ENCODE peak calls at places on chromosomes 4 and X, in five cellular contexts. S is lower leg skin, W is A673, Q is brain microvascular endothelial cell, Z is endodermal cell. G is an unnamed sample.
A peak's percentile ranks its signal among the peaks of the same experiment; 100 is the strongest.

GRCh38 chr4:84237008-84237407 is 262.1 kb downstream of the NKX6-1 start:
- DNase-seq in S (no peak), W (no peak), Q (no peak), Z (no peak), G (no peak)

GRCh38 chr4:8192748-8193738 is 6.0 kb upstream of the SH3TC1 start:
- DNase-seq in S (peak; percentile 75), W (peak; percentile 43), Q (peak; percentile 50), Z (no peak), G (no peak)

GRCh38 chr4:1788254-1788973 is 4.7 kb upstream of the FGFR3 start:
- DNase-seq in S (no peak), W (no peak), Q (no peak), Z (no peak), G (no peak)

GRCh38 chr4:7421356-7422097 is 13.2 kb downstream of the PSAPL1 start:
- DNase-seq in S (no peak), W (no peak), Q (no peak), Z (peak; percentile 33), G (peak; percentile 13)

GRCh38 chrX:24339911-24340310 is 20.5 kb upstream of the SUPT20HL1 start:
- DNase-seq in S (no peak), W (no peak), Q (no peak), Z (no peak), G (no peak)

GRCh38 chrX:129980540-129981206 is 1.8 kb upstream of the BCORL1 start:
- DNase-seq in S (no peak), W (no peak), Q (no peak), Z (peak; percentile 81), G (no peak)

GRCh38 chr4:10608501-10609219 is 75.9 kb downstream of the CLNK start:
- DNase-seq in S (no peak), W (no peak), Q (peak; percentile 16), Z (no peak), G (no peak)

GRCh38 chr4:519885-520595 is 21.0 kb downstream of the PIGG start:
- DNase-seq in S (no peak), W (no peak), Q (no peak), Z (no peak), G (no peak)

GRCh38 chr4:96139251-96139929 is 299.5 kb downstream of the PDHA2 start:
- DNase-seq in S (no peak), W (no peak), Q (no peak), Z (no peak), G (no peak)

GRCh38 chr4:22787753-22788389 is 95.1 kb downstream of the GBA3 start:
- DNase-seq in S (no peak), W (no peak), Q (no peak), Z (no peak), G (no peak)

GRCh38 chr4:25743971-25744370 is 88.3 kb downstream of the SLC34A2 start:
- DNase-seq in S (no peak), W (no peak), Q (no peak), Z (no peak), G (no peak)

GRCh38 chrX:9164535-9165425 is 130.9 kb upstream of the FAM9B start:
- DNase-seq in S (no peak), W (no peak), Q (no peak), Z (no peak), G (no peak)

GRCh38 chr4:52670121-52670520 is 11.0 kb upstream of the USP46 start:
- DNase-seq in S (no peak), W (no peak), Q (no peak), Z (no peak), G (no peak)

GRCh38 chr4:52661966-52662705 is 3.0 kb upstream of the USP46 start:
- DNase-seq in S (no peak), W (no peak), Q (no peak), Z (no peak), G (no peak)

GRCh38 chr4:52660643-52661042 is 1.5 kb upstream of the USP46 start:
- DNase-seq in S (no peak), W (no peak), Q (no peak), Z (peak; percentile 70), G (no peak)

GRCh38 chr4:52664479-52664878 is 5.4 kb upstream of the USP46 start:
- DNase-seq in S (no peak), W (no peak), Q (no peak), Z (no peak), G (no peak)

DNA sequence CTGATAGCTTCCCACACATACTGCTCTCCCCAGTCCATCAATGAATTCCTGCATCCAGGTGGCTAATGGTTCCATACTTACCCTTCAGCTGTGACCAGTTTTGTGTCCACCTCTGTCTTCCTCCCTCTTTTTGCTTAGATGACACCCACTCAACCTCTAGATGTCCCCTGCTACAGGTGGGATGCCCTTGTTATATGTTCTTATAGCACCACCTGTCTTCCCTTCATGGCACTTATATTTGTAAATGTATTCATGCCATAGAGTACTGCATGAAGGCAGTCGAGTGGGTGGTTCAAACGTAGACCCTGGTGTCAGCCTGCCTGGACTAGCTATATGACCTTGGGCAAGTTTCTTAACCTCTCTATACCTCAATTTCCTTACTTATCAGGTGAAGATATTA is 6.5 kb upstream of the USP46 start:
- DNase-seq in S (no peak), W (no peak), Q (no peak), Z (no peak), G (no peak)
- TF ChIP-seq CTCF in S (no peak), W (peak; percentile 27), Q (peak; percentile 42), Z (peak; percentile 63), G (peak; percentile 42)

GRCh38 chrX:96619588-96619987 is 65.1 kb upstream of the DIAPH2 start:
- DNase-seq in S (no peak), W (no peak), Q (no peak), Z (no peak), G (no peak)
- TF ChIP-seq CTCF in S (no peak), W (no peak), Q (no peak), Z (no peak), G (no peak)

DNA sequence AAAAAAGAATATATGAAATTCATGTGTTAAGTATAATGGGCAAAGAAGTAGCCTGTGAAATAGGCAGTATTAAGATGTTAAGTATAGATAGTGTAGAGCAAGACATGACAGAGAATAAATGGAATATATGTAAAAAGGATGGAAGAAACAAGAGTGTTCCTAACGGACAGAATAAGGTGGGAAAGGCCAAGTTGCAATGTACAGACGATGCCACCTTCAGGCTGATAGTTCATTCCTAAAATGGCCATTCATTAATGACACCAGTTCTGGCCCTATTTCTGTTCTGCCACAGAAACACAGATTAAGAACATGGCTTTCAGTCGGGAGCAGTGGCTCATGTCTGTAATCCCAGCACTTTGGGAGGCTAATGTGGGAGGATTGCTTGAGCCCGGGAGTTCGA is 4.4 kb upstream of the FAM184B start:
- DNase-seq in S (no peak), W (no peak), Q (no peak), Z (no peak), G (no peak)
- TF ChIP-seq CTCF in S (no peak), W (peak; percentile 14), Q (no peak), Z (peak; percentile 25), G (peak; percentile 19)

GRCh38 chr4:77432702-77433101 is 172.9 kb upstream of the CXCL13 start:
- DNase-seq in S (no peak), W (no peak), Q (no peak), Z (no peak), G (no peak)

GRCh38 chr4:77433102-77433733 is 172.4 kb upstream of the CXCL13 start:
- DNase-seq in S (no peak), W (peak; percentile 28), Q (peak; percentile 51), Z (peak; percentile 55), G (no peak)

GRCh38 chr4:77434299-77435092 is 171.1 kb upstream of the CXCL13 start:
- DNase-seq in S (no peak), W (no peak), Q (no peak), Z (no peak), G (no peak)

DNA sequence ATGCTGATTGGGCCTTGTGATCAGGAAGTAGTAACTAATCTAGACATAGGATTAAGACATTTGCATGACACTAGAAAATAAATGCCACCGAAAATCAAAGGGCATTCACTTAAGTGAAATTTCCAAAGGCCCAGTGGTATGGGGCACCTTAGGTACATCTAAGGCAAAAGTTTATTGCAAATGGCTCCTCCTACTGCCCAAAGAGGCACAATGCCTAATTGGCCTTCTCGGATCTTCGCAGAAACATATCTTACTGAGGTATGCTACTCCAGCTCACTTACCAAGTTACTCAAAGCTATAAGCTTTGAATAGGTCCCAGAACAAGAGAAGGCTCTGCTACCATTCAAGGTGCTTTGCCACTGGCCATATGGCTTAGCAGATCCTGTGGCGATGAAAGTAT is 174.8 kb upstream of the CXCL13 start:
- DNase-seq in S (no peak), W (peak; percentile 1), Q (no peak), Z (peak; percentile 57), G (no peak)
- TF ChIP-seq CTCF in S (no peak), W (no peak), Q (peak; percentile 28), Z (peak; percentile 69), G (no peak)

GRCh38 chr4:123055943-123056342 is 133.5 kb upstream of the NUDT6 start:
- DNase-seq in S (no peak), W (no peak), Q (peak; percentile 18), Z (no peak), G (no peak)

GRCh38 chr4:123064390-123064789 is 142.0 kb upstream of the NUDT6 start:
- DNase-seq in S (no peak), W (no peak), Q (no peak), Z (no peak), G (no peak)

GRCh38 chr4:123060039-123060770 is 137.8 kb upstream of the NUDT6 start:
- DNase-seq in S (no peak), W (no peak), Q (no peak), Z (peak; percentile 45), G (no peak)
- TF ChIP-seq CTCF in S (no peak), W (peak; percentile 24), Q (no peak), Z (peak; percentile 30), G (no peak)

DNA sequence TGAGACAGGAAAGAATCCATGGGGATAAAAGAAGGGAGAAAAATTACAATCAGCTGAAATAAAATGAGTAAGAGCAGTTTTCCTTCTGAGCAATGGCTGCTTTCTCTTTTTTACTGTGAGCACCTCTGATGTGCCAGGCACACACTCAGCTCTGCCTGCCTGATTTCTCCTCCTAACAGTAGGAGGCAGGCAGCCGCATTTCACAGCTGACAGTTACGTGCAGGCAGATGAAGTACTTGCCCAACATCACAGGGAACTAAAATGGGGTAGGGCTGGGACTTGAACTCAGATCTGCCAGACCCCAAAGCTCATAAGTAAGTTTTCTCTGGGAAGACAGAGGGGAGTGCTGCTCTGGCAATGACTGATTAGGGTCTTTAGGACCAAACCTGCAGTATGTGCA is 54.6 kb downstream of the C4orf50 start:
- DNase-seq in S (no peak), W (peak; percentile 32), Q (no peak), Z (peak; percentile 82), G (no peak)
- TF ChIP-seq CTCF in S (no peak), W (peak; percentile 14), Q (no peak), Z (peak; percentile 50), G (no peak)

GRCh38 chr4:98828801-98829200 is 100.1 kb downstream of the EIF4E start:
- DNase-seq in S (no peak), W (peak; percentile 66), Q (no peak), Z (peak; percentile 73), G (no peak)
- TF ChIP-seq CTCF in S (no peak), W (peak; percentile 62), Q (peak; percentile 55), Z (peak; percentile 62), G (peak; percentile 32)

GRCh38 chrX:11678174-11678573 is 12.5 kb upstream of the ARHGAP6 start:
- DNase-seq in S (no peak), W (no peak), Q (no peak), Z (no peak), G (no peak)
- TF ChIP-seq CTCF in S (no peak), W (peak; percentile 44), Q (peak; percentile 67), Z (peak; percentile 69), G (no peak)

G was measured in D721Med.